ENCODE peak calls at places on chromosomes 11 and 22, in ten cellular contexts. One of them, this sample, is unnamed.

GRCh38 chr22:19882446-19883381 is 28.0 kb upstream of the GNB1L start:
- DNase-seq in osteoblast: peak
- DNase-seq in germinal center: no peak
- DNase-seq in colonic mucosa: peak
- DNase-seq in stimulated activated CD4-positive, alpha-beta T cell treated with anti-CD3 and anti-CD28 coated beads, Interleukin-1b, Interleukin-23, amount 100 ng/mL, for 48 hours: no peak
- DNase-seq in dorsolateral prefrontal cortex: no peak
- DNase-seq in body of pancreas: no peak
- DNase-seq in CD8-positive, alpha-beta memory T cell: no peak
- DNase-seq in activated CD8-positive, alpha-beta memory T cell treated with anti-CD3 and anti-CD28 coated beads, Interleukin-2, amount 10 ng/mL, durations not matched to agents 7 days and 5 days: no peak
- DNase-seq in stimulated activated naive B cell treated with anti-CD40 and anti-IgM and Interleukin-4, amounts not matched to agents 10 μg/mL and 1 μg/mL and 100 μg/mL, for 72 hours: no peak
- DNase-seq in this sample: no peak

GRCh38 chr22:43088616-43088978 is 594 bp downstream of the TTLL1 start:
- DNase-seq in osteoblast: peak
- DNase-seq in germinal center: no peak
- DNase-seq in colonic mucosa: no peak
- DNase-seq in stimulated activated CD4-positive, alpha-beta T cell treated with anti-CD3 and anti-CD28 coated beads, Interleukin-1b, Interleukin-23, amount 100 ng/mL, for 48 hours: no peak
- DNase-seq in dorsolateral prefrontal cortex: no peak
- DNase-seq in body of pancreas: no peak
- DNase-seq in CD8-positive, alpha-beta memory T cell: no peak
- DNase-seq in activated CD8-positive, alpha-beta memory T cell treated with anti-CD3 and anti-CD28 coated beads, Interleukin-2, amount 10 ng/mL, durations not matched to agents 7 days and 5 days: no peak
- DNase-seq in stimulated activated naive B cell treated with anti-CD40 and anti-IgM and Interleukin-4, amounts not matched to agents 10 μg/mL and 1 μg/mL and 100 μg/mL, for 72 hours: no peak
- DNase-seq in this sample: no peak

GRCh38 chr22:27345681-27346080 is 455.9 kb downstream of the MN1 start:
- DNase-seq in osteoblast: no peak
- DNase-seq in germinal center: no peak
- DNase-seq in colonic mucosa: no peak
- DNase-seq in stimulated activated CD4-positive, alpha-beta T cell treated with anti-CD3 and anti-CD28 coated beads, Interleukin-1b, Interleukin-23, amount 100 ng/mL, for 48 hours: no peak
- DNase-seq in dorsolateral prefrontal cortex: no peak
- DNase-seq in body of pancreas: no peak
- DNase-seq in CD8-positive, alpha-beta memory T cell: no peak
- DNase-seq in activated CD8-positive, alpha-beta memory T cell treated with anti-CD3 and anti-CD28 coated beads, Interleukin-2, amount 10 ng/mL, durations not matched to agents 7 days and 5 days: no peak
- DNase-seq in stimulated activated naive B cell treated with anti-CD40 and anti-IgM and Interleukin-4, amounts not matched to agents 10 μg/mL and 1 μg/mL and 100 μg/mL, for 72 hours: no peak
- DNase-seq in this sample: no peak

GRCh38 chr11:121214861-121215260 is 77.7 kb upstream of the SC5D start:
- DNase-seq in osteoblast: no peak
- DNase-seq in germinal center: no peak
- DNase-seq in colonic mucosa: no peak
- DNase-seq in stimulated activated CD4-positive, alpha-beta T cell treated with anti-CD3 and anti-CD28 coated beads, Interleukin-1b, Interleukin-23, amount 100 ng/mL, for 48 hours: no peak
- DNase-seq in dorsolateral prefrontal cortex: no peak
- DNase-seq in body of pancreas: no peak
- DNase-seq in CD8-positive, alpha-beta memory T cell: no peak
- DNase-seq in activated CD8-positive, alpha-beta memory T cell treated with anti-CD3 and anti-CD28 coated beads, Interleukin-2, amount 10 ng/mL, durations not matched to agents 7 days and 5 days: no peak
- DNase-seq in stimulated activated naive B cell treated with anti-CD40 and anti-IgM and Interleukin-4, amounts not matched to agents 10 μg/mL and 1 μg/mL and 100 μg/mL, for 72 hours: no peak
- DNase-seq in this sample: no peak

GRCh38 chr11:35746356-35747153 is 84.0 kb downstream of the TRIM44 start:
- DNase-seq in osteoblast: no peak
- DNase-seq in germinal center: no peak
- DNase-seq in colonic mucosa: no peak
- DNase-seq in stimulated activated CD4-positive, alpha-beta T cell treated with anti-CD3 and anti-CD28 coated beads, Interleukin-1b, Interleukin-23, amount 100 ng/mL, for 48 hours: no peak
- DNase-seq in dorsolateral prefrontal cortex: no peak
- DNase-seq in body of pancreas: no peak
- DNase-seq in CD8-positive, alpha-beta memory T cell: no peak
- DNase-seq in activated CD8-positive, alpha-beta memory T cell treated with anti-CD3 and anti-CD28 coated beads, Interleukin-2, amount 10 ng/mL, durations not matched to agents 7 days and 5 days: no peak
- DNase-seq in stimulated activated naive B cell treated with anti-CD40 and anti-IgM and Interleukin-4, amounts not matched to agents 10 μg/mL and 1 μg/mL and 100 μg/mL, for 72 hours: no peak
- DNase-seq in this sample: no peak

GRCh38 chr22:32389685-32390084 is 22.4 kb downstream of the RTCB start:
- DNase-seq in osteoblast: no peak
- DNase-seq in germinal center: no peak
- DNase-seq in colonic mucosa: no peak
- DNase-seq in stimulated activated CD4-positive, alpha-beta T cell treated with anti-CD3 and anti-CD28 coated beads, Interleukin-1b, Interleukin-23, amount 100 ng/mL, for 48 hours: no peak
- DNase-seq in dorsolateral prefrontal cortex: no peak
- DNase-seq in body of pancreas: no peak
- DNase-seq in CD8-positive, alpha-beta memory T cell: no peak
- DNase-seq in activated CD8-positive, alpha-beta memory T cell treated with anti-CD3 and anti-CD28 coated beads, Interleukin-2, amount 10 ng/mL, durations not matched to agents 7 days and 5 days: no peak
- DNase-seq in stimulated activated naive B cell treated with anti-CD40 and anti-IgM and Interleukin-4, amounts not matched to agents 10 μg/mL and 1 μg/mL and 100 μg/mL, for 72 hours: no peak
- DNase-seq in this sample: no peak

GRCh38 chr11:34682822-34683221 is 61.9 kb downstream of the EHF start:
- DNase-seq in osteoblast: no peak
- DNase-seq in germinal center: no peak
- DNase-seq in colonic mucosa: no peak
- DNase-seq in stimulated activated CD4-positive, alpha-beta T cell treated with anti-CD3 and anti-CD28 coated beads, Interleukin-1b, Interleukin-23, amount 100 ng/mL, for 48 hours: no peak
- DNase-seq in dorsolateral prefrontal cortex: no peak
- DNase-seq in body of pancreas: no peak
- DNase-seq in CD8-positive, alpha-beta memory T cell: no peak
- DNase-seq in activated CD8-positive, alpha-beta memory T cell treated with anti-CD3 and anti-CD28 coated beads, Interleukin-2, amount 10 ng/mL, durations not matched to agents 7 days and 5 days: no peak
- DNase-seq in stimulated activated naive B cell treated with anti-CD40 and anti-IgM and Interleukin-4, amounts not matched to agents 10 μg/mL and 1 μg/mL and 100 μg/mL, for 72 hours: no peak
- DNase-seq in this sample: peak

GRCh38 chr11:31643831-31644230 is 134.3 kb downstream of the ELP4 start:
- DNase-seq in osteoblast: no peak
- DNase-seq in germinal center: no peak
- DNase-seq in colonic mucosa: no peak
- DNase-seq in stimulated activated CD4-positive, alpha-beta T cell treated with anti-CD3 and anti-CD28 coated beads, Interleukin-1b, Interleukin-23, amount 100 ng/mL, for 48 hours: no peak
- DNase-seq in dorsolateral prefrontal cortex: peak
- DNase-seq in body of pancreas: no peak
- DNase-seq in CD8-positive, alpha-beta memory T cell: no peak
- DNase-seq in activated CD8-positive, alpha-beta memory T cell treated with anti-CD3 and anti-CD28 coated beads, Interleukin-2, amount 10 ng/mL, durations not matched to agents 7 days and 5 days: no peak
- DNase-seq in stimulated activated naive B cell treated with anti-CD40 and anti-IgM and Interleukin-4, amounts not matched to agents 10 μg/mL and 1 μg/mL and 100 μg/mL, for 72 hours: no peak
- DNase-seq in this sample: no peak

GRCh38 chr22:36924151-36924698 is 10.8 kb downstream of the CSF2RB start:
- DNase-seq in osteoblast: peak
- DNase-seq in germinal center: no peak
- DNase-seq in colonic mucosa: no peak
- DNase-seq in stimulated activated CD4-positive, alpha-beta T cell treated with anti-CD3 and anti-CD28 coated beads, Interleukin-1b, Interleukin-23, amount 100 ng/mL, for 48 hours: no peak
- DNase-seq in dorsolateral prefrontal cortex: no peak
- DNase-seq in body of pancreas: no peak
- DNase-seq in CD8-positive, alpha-beta memory T cell: no peak
- DNase-seq in activated CD8-positive, alpha-beta memory T cell treated with anti-CD3 and anti-CD28 coated beads, Interleukin-2, amount 10 ng/mL, durations not matched to agents 7 days and 5 days: no peak
- DNase-seq in stimulated activated naive B cell treated with anti-CD40 and anti-IgM and Interleukin-4, amounts not matched to agents 10 μg/mL and 1 μg/mL and 100 μg/mL, for 72 hours: no peak
- DNase-seq in this sample: no peak

GRCh38 chr11:87398913-87399312 is 361.2 kb downstream of the TMEM135 start:
- DNase-seq in osteoblast: no peak
- DNase-seq in germinal center: no peak
- DNase-seq in colonic mucosa: peak
- DNase-seq in stimulated activated CD4-positive, alpha-beta T cell treated with anti-CD3 and anti-CD28 coated beads, Interleukin-1b, Interleukin-23, amount 100 ng/mL, for 48 hours: no peak
- DNase-seq in dorsolateral prefrontal cortex: no peak
- DNase-seq in body of pancreas: peak
- DNase-seq in CD8-positive, alpha-beta memory T cell: no peak
- DNase-seq in activated CD8-positive, alpha-beta memory T cell treated with anti-CD3 and anti-CD28 coated beads, Interleukin-2, amount 10 ng/mL, durations not matched to agents 7 days and 5 days: no peak
- DNase-seq in stimulated activated naive B cell treated with anti-CD40 and anti-IgM and Interleukin-4, amounts not matched to agents 10 μg/mL and 1 μg/mL and 100 μg/mL, for 72 hours: no peak
- DNase-seq in this sample: no peak

GRCh38 chr11:71078482-71078881 is 173.9 kb downstream of the SHANK2 start:
- DNase-seq in osteoblast: no peak
- DNase-seq in germinal center: no peak
- DNase-seq in colonic mucosa: peak
- DNase-seq in stimulated activated CD4-positive, alpha-beta T cell treated with anti-CD3 and anti-CD28 coated beads, Interleukin-1b, Interleukin-23, amount 100 ng/mL, for 48 hours: no peak
- DNase-seq in dorsolateral prefrontal cortex: no peak
- DNase-seq in body of pancreas: no peak
- DNase-seq in CD8-positive, alpha-beta memory T cell: no peak
- DNase-seq in activated CD8-positive, alpha-beta memory T cell treated with anti-CD3 and anti-CD28 coated beads, Interleukin-2, amount 10 ng/mL, durations not matched to agents 7 days and 5 days: no peak
- DNase-seq in stimulated activated naive B cell treated with anti-CD40 and anti-IgM and Interleukin-4, amounts not matched to agents 10 μg/mL and 1 μg/mL and 100 μg/mL, for 72 hours: no peak
- DNase-seq in this sample: no peak

GRCh38 chr22:46074771-46075551 is 75.4 kb upstream of the PPARA start:
- DNase-seq in osteoblast: peak
- DNase-seq in germinal center: no peak
- DNase-seq in colonic mucosa: no peak
- DNase-seq in stimulated activated CD4-positive, alpha-beta T cell treated with anti-CD3 and anti-CD28 coated beads, Interleukin-1b, Interleukin-23, amount 100 ng/mL, for 48 hours: no peak
- DNase-seq in dorsolateral prefrontal cortex: no peak
- DNase-seq in body of pancreas: no peak
- DNase-seq in CD8-positive, alpha-beta memory T cell: no peak
- DNase-seq in activated CD8-positive, alpha-beta memory T cell treated with anti-CD3 and anti-CD28 coated beads, Interleukin-2, amount 10 ng/mL, durations not matched to agents 7 days and 5 days: no peak
- DNase-seq in stimulated activated naive B cell treated with anti-CD40 and anti-IgM and Interleukin-4, amounts not matched to agents 10 μg/mL and 1 μg/mL and 100 μg/mL, for 72 hours: no peak
- DNase-seq in this sample: no peak

GRCh38 chr11:122633219-122633829 is 22.2 kb upstream of the UBASH3B start:
- DNase-seq in osteoblast: no peak
- DNase-seq in germinal center: peak
- DNase-seq in colonic mucosa: no peak
- DNase-seq in stimulated activated CD4-positive, alpha-beta T cell treated with anti-CD3 and anti-CD28 coated beads, Interleukin-1b, Interleukin-23, amount 100 ng/mL, for 48 hours: no peak
- DNase-seq in dorsolateral prefrontal cortex: peak
- DNase-seq in body of pancreas: peak
- DNase-seq in CD8-positive, alpha-beta memory T cell: peak
- DNase-seq in activated CD8-positive, alpha-beta memory T cell treated with anti-CD3 and anti-CD28 coated beads, Interleukin-2, amount 10 ng/mL, durations not matched to agents 7 days and 5 days: no peak
- DNase-seq in stimulated activated naive B cell treated with anti-CD40 and anti-IgM and Interleukin-4, amounts not matched to agents 10 μg/mL and 1 μg/mL and 100 μg/mL, for 72 hours: no peak
- DNase-seq in this sample: peak

GRCh38 chr11:2097356-2097997 is 41.7 kb downstream of the IGF2 start:
- DNase-seq in osteoblast: peak
- DNase-seq in germinal center: no peak
- DNase-seq in colonic mucosa: peak
- DNase-seq in stimulated activated CD4-positive, alpha-beta T cell treated with anti-CD3 and anti-CD28 coated beads, Interleukin-1b, Interleukin-23, amount 100 ng/mL, for 48 hours: no peak
- DNase-seq in dorsolateral prefrontal cortex: no peak
- DNase-seq in body of pancreas: peak
- DNase-seq in CD8-positive, alpha-beta memory T cell: no peak
- DNase-seq in activated CD8-positive, alpha-beta memory T cell treated with anti-CD3 and anti-CD28 coated beads, Interleukin-2, amount 10 ng/mL, durations not matched to agents 7 days and 5 days: no peak
- DNase-seq in stimulated activated naive B cell treated with anti-CD40 and anti-IgM and Interleukin-4, amounts not matched to agents 10 μg/mL and 1 μg/mL and 100 μg/mL, for 72 hours: no peak
- DNase-seq in this sample: no peak

GRCh38 chr11:45097721-45098493 is 48.5 kb upstream of the PRDM11 start:
- DNase-seq in osteoblast: no peak
- DNase-seq in germinal center: peak
- DNase-seq in colonic mucosa: peak
- DNase-seq in stimulated activated CD4-positive, alpha-beta T cell treated with anti-CD3 and anti-CD28 coated beads, Interleukin-1b, Interleukin-23, amount 100 ng/mL, for 48 hours: no peak
- DNase-seq in dorsolateral prefrontal cortex: peak
- DNase-seq in body of pancreas: peak
- DNase-seq in CD8-positive, alpha-beta memory T cell: no peak
- DNase-seq in activated CD8-positive, alpha-beta memory T cell treated with anti-CD3 and anti-CD28 coated beads, Interleukin-2, amount 10 ng/mL, durations not matched to agents 7 days and 5 days: peak
- DNase-seq in stimulated activated naive B cell treated with anti-CD40 and anti-IgM and Interleukin-4, amounts not matched to agents 10 μg/mL and 1 μg/mL and 100 μg/mL, for 72 hours: no peak
- DNase-seq in this sample: peak

GRCh38 chr22:28855355-28856094 is 27.8 kb upstream of the ZNRF3 start:
- DNase-seq in osteoblast: peak
- DNase-seq in germinal center: peak
- DNase-seq in colonic mucosa: peak
- DNase-seq in stimulated activated CD4-positive, alpha-beta T cell treated with anti-CD3 and anti-CD28 coated beads, Interleukin-1b, Interleukin-23, amount 100 ng/mL, for 48 hours: peak
- DNase-seq in dorsolateral prefrontal cortex: peak
- DNase-seq in body of pancreas: peak
- DNase-seq in CD8-positive, alpha-beta memory T cell: peak
- DNase-seq in activated CD8-positive, alpha-beta memory T cell treated with anti-CD3 and anti-CD28 coated beads, Interleukin-2, amount 10 ng/mL, durations not matched to agents 7 days and 5 days: peak
- DNase-seq in stimulated activated naive B cell treated with anti-CD40 and anti-IgM and Interleukin-4, amounts not matched to agents 10 μg/mL and 1 μg/mL and 100 μg/mL, for 72 hours: peak
- DNase-seq in this sample: peak

GRCh38 chr11:86798988-86799387 is 1.4 kb upstream of the PRSS23 start:
- DNase-seq in osteoblast: no peak
- DNase-seq in germinal center: no peak
- DNase-seq in colonic mucosa: no peak
- DNase-seq in stimulated activated CD4-positive, alpha-beta T cell treated with anti-CD3 and anti-CD28 coated beads, Interleukin-1b, Interleukin-23, amount 100 ng/mL, for 48 hours: no peak
- DNase-seq in dorsolateral prefrontal cortex: no peak
- DNase-seq in body of pancreas: no peak
- DNase-seq in CD8-positive, alpha-beta memory T cell: no peak
- DNase-seq in activated CD8-positive, alpha-beta memory T cell treated with anti-CD3 and anti-CD28 coated beads, Interleukin-2, amount 10 ng/mL, durations not matched to agents 7 days and 5 days: no peak
- DNase-seq in stimulated activated naive B cell treated with anti-CD40 and anti-IgM and Interleukin-4, amounts not matched to agents 10 μg/mL and 1 μg/mL and 100 μg/mL, for 72 hours: no peak
- DNase-seq in this sample: no peak

GRCh38 chr11:46346886-46347636 is at the start of gene DGKZ:
- DNase-seq in osteoblast: peak
- DNase-seq in germinal center: peak
- DNase-seq in colonic mucosa: peak
- DNase-seq in stimulated activated CD4-positive, alpha-beta T cell treated with anti-CD3 and anti-CD28 coated beads, Interleukin-1b, Interleukin-23, amount 100 ng/mL, for 48 hours: peak
- DNase-seq in dorsolateral prefrontal cortex: peak
- DNase-seq in body of pancreas: peak
- DNase-seq in CD8-positive, alpha-beta memory T cell: peak
- DNase-seq in activated CD8-positive, alpha-beta memory T cell treated with anti-CD3 and anti-CD28 coated beads, Interleukin-2, amount 10 ng/mL, durations not matched to agents 7 days and 5 days: peak
- DNase-seq in stimulated activated naive B cell treated with anti-CD40 and anti-IgM and Interleukin-4, amounts not matched to agents 10 μg/mL and 1 μg/mL and 100 μg/mL, for 72 hours: peak
- DNase-seq in this sample: peak